ENCODE peak calls at places on chromosomes 2 and 18, in four cellular contexts. A, O, V and F are unnamed samples.

GRCh38 chr2:11285499-11285898 is 58.9 kb downstream of the ROCK2 start:
- DNase-seq in A (no peak), O (no peak), V (no peak), F (no peak)

GRCh38 chr2:42793314-42794270 is 1.2 kb upstream of the HAAO start:
- DNase-seq in A (no peak), O (no peak), V (no peak), F (no peak)

GRCh38 chr2:142858991-142859390 is 18.5 kb upstream of the KYNU start:
- DNase-seq in A (no peak), O (no peak), V (no peak), F (no peak)

GRCh38 chr2:132400901-132401240 is 15.7 kb upstream of the GPR39 start:
- DNase-seq in A (no peak), O (no peak), V (no peak), F (no peak)

GRCh38 chr2:217825469-217826235 is 177.1 kb downstream of the TNS1 start:
- DNase-seq in A (no peak), O (no peak), V (no peak), F (no peak)

GRCh38 chr2:240917009-240917683 is 11.0 kb downstream of the CROCC2 start:
- DNase-seq in A (no peak), O (no peak), V (no peak), F (no peak)

GRCh38 chr2:107197601-107198000 is 311.6 kb upstream of the ST6GAL2 start:
- DNase-seq in A (no peak), O (no peak), V (no peak), F (no peak)

GRCh38 chr18:32674491-32674890 is 98.3 kb downstream of the KLHL14 start:
- DNase-seq in A (no peak), O (no peak), V (no peak), F (peak)

GRCh38 chr2:63668000-63668399 is 79.2 kb downstream of the MDH1 start:
- DNase-seq in A (no peak), O (no peak), V (no peak), F (no peak)

GRCh38 chr2:142310530-142310929 is 179.7 kb upstream of the LRP1B start:
- DNase-seq in A (no peak), O (no peak), V (no peak), F (no peak)

GRCh38 chr2:39642054-39642742 is 23.5 kb upstream of the TMEM178A start:
- DNase-seq in A (no peak), O (peak), V (no peak), F (peak)

GRCh38 chr18:55850904-55851303 is 262.9 kb upstream of the TCF4 start:
- DNase-seq in A (no peak), O (no peak), V (no peak), F (no peak)

GRCh38 chr2:7649461-7650228 is 732.4 kb downstream of the RNF144A start:
- DNase-seq in A (no peak), O (no peak), V (no peak), F (no peak)

GRCh38 chr2:177383935-177384334 is 8.6 kb upstream of the AGPS start:
- DNase-seq in A (no peak), O (no peak), V (no peak), F (no peak)

GRCh38 chr2:79065176-79065575 is 22.6 kb downstream of the REG1B start:
- DNase-seq in A (no peak), O (no peak), V (no peak), F (no peak)

GRCh38 chr2:156765450-156765849 is 329.3 kb downstream of the GPD2 start:
- DNase-seq in A (no peak), O (no peak), V (no peak), F (no peak)

GRCh38 chr2:230893338-230893737 is 28.6 kb downstream of the ITM2C start:
- DNase-seq in A (no peak), O (no peak), V (no peak), F (no peak)

GRCh38 chr2:54470241-54470938 is 14.3 kb downstream of the SPTBN1 start:
- DNase-seq in A (no peak), O (peak), V (no peak), F (peak)

GRCh38 chr18:48531979-48532378 is 6.9 kb upstream of the CTIF start:
- DNase-seq in A (no peak), O (no peak), V (no peak), F (no peak)

GRCh38 chr18:10055125-10055750 is 141.4 kb downstream of the VAPA start:
- DNase-seq in A (no peak), O (no peak), V (no peak), F (no peak)

GRCh38 chr18:32259553-32259952 is 69.7 kb downstream of the MEP1B start:
- DNase-seq in A (no peak), O (no peak), V (no peak), F (no peak)

GRCh38 chr2:129881786-129882396 is 97.6 kb upstream of the RAB6C start:
- DNase-seq in A (no peak), O (no peak), V (no peak), F (no peak)

GRCh38 chr18:33146009-33146408 is 294.5 kb downstream of the CCDC178 start:
- DNase-seq in A (no peak), O (no peak), V (no peak), F (peak)

GRCh38 chr2:10030311-10030736 is 13.0 kb upstream of the KLF11 start:
- DNase-seq in A (no peak), O (no peak), V (no peak), F (no peak)

GRCh38 chr2:118095610-118096009 is 7.3 kb downstream of the INSIG2 start:
- DNase-seq in A (no peak), O (no peak), V (no peak), F (peak)

GRCh38 chr2:213089438-213089837 is 62.0 kb downstream of the IKZF2 start:
- DNase-seq in A (no peak), O (no peak), V (no peak), F (peak)

GRCh38 chr18:80161781-80162417 is 52.8 kb downstream of the ADNP2 start:
- DNase-seq in A (no peak), O (no peak), V (no peak), F (no peak)

GRCh38 chr2:200494048-200494447 is 15.8 kb downstream of the KCTD18 start:
- DNase-seq in A (no peak), O (no peak), V (no peak), F (no peak)

GRCh38 chr2:235017441-235017840 is 65.6 kb downstream of the SH3BP4 start:
- DNase-seq in A (no peak), O (no peak), V (no peak), F (no peak)

GRCh38 chr18:14921547-14921946 is 173.6 kb downstream of the ANKRD30B start:
- DNase-seq in A (no peak), O (no peak), V (no peak), F (no peak)

GRCh38 chr2:45001629-45002385 is 7.4 kb downstream of the SIX2 start:
- DNase-seq in A (no peak), O (no peak), V (no peak), F (peak)
- TF ChIP-seq CTCF in A (no peak), O (peak), V (no peak), F (peak)

DNA sequence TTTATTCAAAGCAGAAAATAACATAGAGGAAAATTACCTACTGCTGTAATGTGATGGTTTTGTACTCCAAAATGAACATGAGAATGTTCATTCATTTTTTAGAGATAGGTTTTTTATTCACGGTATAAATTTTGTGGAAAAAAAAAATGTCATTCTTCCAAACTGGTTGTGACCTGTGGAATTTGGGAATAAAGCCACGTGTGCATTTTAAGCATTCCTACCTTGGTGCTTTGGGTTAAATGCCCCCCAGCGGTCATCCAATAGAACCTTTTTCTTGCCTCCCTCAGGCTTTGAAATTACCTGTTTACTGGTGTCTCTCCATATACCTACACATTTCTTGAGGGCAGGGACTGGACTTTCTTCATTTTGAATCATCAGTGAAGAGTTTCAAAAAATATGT is 740.7 kb downstream of the DPP10 start:
- DNase-seq in A (no peak), O (no peak), V (no peak), F (no peak)
- TF ChIP-seq CTCF in A (no peak), O (no peak), V (no peak), F (no peak)

GRCh38 chr18:61851940-61852451 is 40.8 kb downstream of the RNF152 start:
- DNase-seq in A (no peak), O (peak), V (no peak), F (peak)
- TF ChIP-seq CTCF in A (no peak), O (no peak), V (no peak), F (peak)

DNA sequence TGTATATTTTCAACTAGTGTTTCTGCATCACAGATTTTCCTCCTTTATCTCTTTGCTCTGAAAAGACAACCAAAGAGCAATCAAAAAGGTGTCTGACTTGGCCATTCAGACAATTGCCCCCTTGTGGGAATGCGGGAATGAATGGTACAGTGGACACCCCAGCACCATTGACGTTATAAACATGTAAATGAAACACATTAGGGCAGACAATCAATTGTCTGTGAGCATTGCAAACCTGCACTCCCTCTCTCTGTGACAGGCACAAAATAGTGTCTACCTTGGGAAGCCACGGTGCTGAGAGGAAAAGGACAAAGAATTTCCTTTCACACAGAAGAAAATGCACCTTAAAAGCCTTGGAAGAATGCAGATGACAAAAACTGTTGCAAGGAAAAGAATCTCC is 8.0 kb downstream of the ZEB2 start:
- DNase-seq in A (no peak), O (peak), V (no peak), F (no peak)
- TF ChIP-seq CTCF in A (no peak), O (no peak), V (no peak), F (peak)